ENCODE peak calls at places on chromosomes 12 and 14, in seven cellular contexts. F is GM12891, O is stomach, M is SK-N-SH, I is transverse colon, E is HCT116, G is sigmoid colon. P is an unnamed sample.

GRCh38 chr14:92729632-92730358 is 18.6 kb downstream of the LGMN start:
- DNase-seq in M (no peak), I (no peak), G (no peak), O (no peak), F (no peak), E (no peak), P (no peak)

GRCh38 chr14:39289523-39289922 is 55.8 kb downstream of the MIA2 start:
- DNase-seq in I (no peak), G (no peak), E (no peak), O (no peak), F (no peak), M (no peak), P (no peak)

GRCh38 chr12:95462081-95462480 is 11.9 kb upstream of the METAP2 start:
- DNase-seq in O (no peak), I (no peak), G (no peak), M (no peak), F (no peak), E (no peak), P (no peak)

GRCh38 chr14:74488788-74489397 is 4.2 kb downstream of the NPC2 start:
- DNase-seq in G (no peak), F (no peak), O (no peak), M (no peak), I (no peak), E (peak), P (no peak)

GRCh38 chr12:46260153-46260912 is 8.5 kb downstream of the SLC38A1 start:
- DNase-seq in I (no peak), O (no peak), G (no peak), E (no peak), F (no peak), M (no peak), P (no peak)

GRCh38 chr14:48747683-48748082 is 838.5 kb downstream of the RPS29 start:
- DNase-seq in G (no peak), I (no peak), M (no peak), F (no peak), E (no peak), O (no peak), P (no peak)

GRCh38 chr12:1934831-1935230 is 16.4 kb upstream of the CACNA2D4 start:
- DNase-seq in I (no peak), M (peak), E (no peak), O (no peak), G (peak), F (no peak), P (peak)

GRCh38 chr12:29429999-29430698 is 49.2 kb upstream of the ERGIC2 start:
- DNase-seq in F (no peak), E (no peak), O (no peak), G (no peak), M (no peak), I (no peak), P (no peak)

GRCh38 chr12:125835852-125836251 is 770.6 kb downstream of the AACS start:
- DNase-seq in I (no peak), O (no peak), E (no peak), G (no peak), F (no peak), M (no peak), P (no peak)

GRCh38 chr12:20832911-20833310 is 22.4 kb downstream of the SLCO1B3 start:
- DNase-seq in F (no peak), G (no peak), M (no peak), I (no peak), O (no peak), E (no peak), P (no peak)

GRCh38 chr14:75506930-75507329 is 15.3 kb upstream of the BATF start:
- DNase-seq in E (no peak), G (no peak), I (no peak), M (no peak), O (no peak), F (no peak), P (no peak)

GRCh38 chr14:68109132-68109531 is 289.6 kb downstream of the RAD51B start:
- DNase-seq in O (no peak), I (no peak), F (no peak), M (no peak), E (no peak), G (no peak), P (no peak)

GRCh38 chr14:101603096-101603495 is 41.8 kb downstream of the DIO3 start:
- DNase-seq in I (peak), O (no peak), F (no peak), E (no peak), G (no peak), M (no peak), P (no peak)

GRCh38 chr14:91996951-91997371 is 42.9 kb downstream of the TRIP11 start:
- DNase-seq in E (peak), G (no peak), F (no peak), O (no peak), M (peak), I (no peak), P (no peak)

GRCh38 chr14:104290058-104290667 is 151.8 kb downstream of the KIF26A start:
- DNase-seq in E (no peak), M (peak), O (no peak), F (no peak), I (no peak), G (peak), P (no peak)

GRCh38 chr12:128120035-128120434 is 146.9 kb upstream of the TMEM132C start:
- DNase-seq in G (no peak), O (no peak), F (no peak), I (no peak), E (no peak), M (no peak), P (no peak)

GRCh38 chr14:53929871-53930685 is 26.5 kb downstream of the BMP4 start:
- DNase-seq in G (no peak), E (peak), I (peak), M (no peak), F (no peak), O (no peak), P (no peak)

GRCh38 chr12:47875732-47876131 is 29.1 kb downstream of the VDR start:
- DNase-seq in E (no peak), F (no peak), I (no peak), O (no peak), G (no peak), M (no peak), P (peak)

GRCh38 chr12:31005944-31006361 is 67.7 kb upstream of the DDX11 start:
- DNase-seq in G (peak), M (peak), O (no peak), E (peak), I (no peak), F (no peak), P (peak)

GRCh38 chr14:87312138-87312537 is 680.8 kb downstream of the GALC start:
- DNase-seq in G (no peak), E (no peak), I (no peak), M (no peak), O (no peak), F (no peak), P (no peak)

GRCh38 chr12:96862326-96862725 is 44.7 kb upstream of the NEDD1 start:
- DNase-seq in M (no peak), G (no peak), F (no peak), I (no peak), E (no peak), O (no peak), P (no peak)

GRCh38 chr14:93332032-93332852 is 594 bp downstream of the BTBD7 start:
- DNase-seq in I (peak), O (peak), E (no peak), G (peak), M (peak), F (peak), P (peak)

DNA sequence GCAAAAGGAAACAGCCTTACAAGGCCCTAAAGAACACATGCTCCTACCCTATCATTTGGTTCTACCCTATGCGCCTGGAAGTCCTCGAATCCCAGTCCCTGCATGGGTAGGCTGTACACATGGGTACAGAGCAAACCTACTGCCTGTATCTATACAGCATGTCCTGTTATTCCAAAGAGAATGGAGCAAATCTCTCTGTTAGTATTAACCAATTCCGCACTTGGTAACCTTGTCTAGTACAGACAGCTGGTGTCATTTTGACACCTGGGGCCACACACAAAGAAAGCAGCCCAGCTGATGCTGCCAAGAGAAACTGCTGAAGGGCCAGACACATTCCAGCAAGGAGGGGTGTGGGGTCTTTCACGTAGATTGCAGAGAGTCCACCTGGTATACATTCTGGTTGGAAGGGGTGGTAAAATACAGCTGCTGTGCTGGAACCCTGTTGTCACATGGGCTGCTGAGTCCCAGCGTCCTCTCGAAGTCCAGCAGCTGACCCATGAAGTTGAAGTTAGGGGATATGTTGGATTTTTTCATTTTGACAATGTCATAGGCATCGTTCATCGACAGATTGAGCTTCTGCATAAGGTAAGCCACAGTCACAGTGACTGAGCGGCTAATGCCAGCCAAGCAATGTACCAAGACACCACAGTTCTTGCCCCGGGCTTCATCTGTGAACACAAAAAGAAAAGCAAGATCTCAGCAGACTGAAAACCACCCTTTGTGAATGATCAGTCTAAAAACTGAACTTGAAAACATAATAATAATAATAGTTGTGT is 3.2 kb downstream of the DUSP6 start:
- DNase-seq in G (no peak), E (no peak), M (no peak), I (no peak), O (no peak), F (no peak), P (no peak)
- TF ChIP-seq POLR2AphosphoS5 in G (no peak), E (no peak), M (peak), I (no peak), O (no peak), F (no peak), P (no peak)

GRCh38 chr12:51922146-51922545 is 14.8 kb downstream of the ACVRL1 start:
- DNase-seq in O (no peak), G (peak), I (no peak), E (no peak), F (no peak), M (no peak), P (no peak)

GRCh38 chr12:51925400-51926063 is 18.2 kb downstream of the ACVRL1 start:
- DNase-seq in F (no peak), E (no peak), O (no peak), M (no peak), I (no peak), G (no peak), P (no peak)

GRCh38 chr12:51924551-51925399 is 17.5 kb downstream of the ACVRL1 start:
- DNase-seq in M (no peak), I (no peak), O (no peak), E (no peak), F (no peak), G (no peak), P (no peak)

GRCh38 chr12:51922762-51923505 is 15.6 kb downstream of the ACVRL1 start:
- DNase-seq in E (no peak), G (peak), I (peak), M (no peak), F (no peak), O (peak), P (no peak)

DNA sequence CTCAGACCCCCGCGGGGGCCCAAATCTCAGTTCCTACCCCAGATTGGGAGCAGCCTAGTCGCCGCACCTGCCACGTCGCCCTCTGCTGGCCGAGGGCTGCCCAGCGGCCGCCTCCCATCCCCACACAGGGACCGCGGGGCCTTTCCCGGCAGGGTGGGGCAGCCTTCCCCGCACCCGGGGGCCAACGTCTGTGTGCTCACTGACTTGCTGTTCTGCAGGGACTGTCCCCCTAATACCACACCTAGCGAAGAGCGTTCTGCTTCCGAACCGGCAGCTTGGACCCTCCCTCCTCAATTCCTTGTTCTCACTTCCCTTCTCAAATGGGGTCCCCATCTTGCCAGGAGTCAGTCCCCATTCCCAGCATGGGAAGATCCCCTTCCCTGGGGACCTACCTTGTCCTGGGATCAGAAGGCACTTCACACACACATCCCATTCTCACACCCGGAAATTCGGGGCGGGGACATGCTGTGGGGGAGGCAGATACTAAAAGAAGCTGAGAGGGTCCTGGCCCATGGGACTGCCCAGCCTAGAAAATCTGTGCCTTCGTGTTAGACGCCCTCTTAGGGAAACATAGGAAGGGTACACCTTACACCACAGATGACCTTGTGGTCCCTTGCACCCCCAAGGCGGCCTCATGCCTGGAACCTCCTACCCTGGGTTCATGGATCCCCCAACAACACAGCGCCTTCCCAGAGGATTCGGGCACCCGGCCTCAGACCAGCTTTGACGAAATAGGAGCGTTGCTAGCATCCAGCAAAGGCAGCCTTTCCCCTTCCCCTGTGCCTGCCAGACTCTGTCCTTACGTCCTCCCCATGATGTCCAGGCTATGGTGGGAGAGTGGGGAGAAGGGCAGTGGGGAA is 16.4 kb downstream of the ACVRL1 start:
- DNase-seq in O (peak), G (peak), I (peak), E (no peak), M (peak), F (no peak), P (peak)
- TF ChIP-seq POLR2AphosphoS5 in O (no peak), G (no peak), I (no peak), E (no peak), M (no peak), F (no peak), P (peak)

GRCh38 chr12:53476769-53477209 is 22.5 kb downstream of the MAP3K12 start:
- DNase-seq in G (no peak), M (peak), F (no peak), E (no peak), I (no peak), O (no peak), P (no peak)
- TF ChIP-seq POLR2AphosphoS5 in G (no peak), M (no peak), F (peak), E (no peak), I (no peak), O (no peak), P (no peak)

GRCh38 chr14:69713976-69714716 is 52.8 kb upstream of the SRSF5 start:
- DNase-seq in O (no peak), M (no peak), F (no peak), G (no peak), I (peak), E (no peak), P (no peak)
- TF ChIP-seq POLR2AphosphoS5 in O (no peak), M (no peak), F (peak), G (no peak), I (peak), E (no peak), P (no peak)

GRCh38 chr14:81637639-81638038 is 104.0 kb upstream of the SEL1L start:
- DNase-seq in I (no peak), F (no peak), G (no peak), E (no peak), O (no peak), M (no peak), P (no peak)

GRCh38 chr14:81633496-81633895 is 99.8 kb upstream of the SEL1L start:
- DNase-seq in E (no peak), M (no peak), O (no peak), F (no peak), G (no peak), I (no peak), P (no peak)

GRCh38 chr14:81632162-81632561 is 98.5 kb upstream of the SEL1L start:
- DNase-seq in O (no peak), E (no peak), M (no peak), G (no peak), F (no peak), I (no peak), P (no peak)
- TF ChIP-seq POLR2AphosphoS5 in O (no peak), E (no peak), M (no peak), G (no peak), F (no peak), I (no peak), P (no peak)

DNA sequence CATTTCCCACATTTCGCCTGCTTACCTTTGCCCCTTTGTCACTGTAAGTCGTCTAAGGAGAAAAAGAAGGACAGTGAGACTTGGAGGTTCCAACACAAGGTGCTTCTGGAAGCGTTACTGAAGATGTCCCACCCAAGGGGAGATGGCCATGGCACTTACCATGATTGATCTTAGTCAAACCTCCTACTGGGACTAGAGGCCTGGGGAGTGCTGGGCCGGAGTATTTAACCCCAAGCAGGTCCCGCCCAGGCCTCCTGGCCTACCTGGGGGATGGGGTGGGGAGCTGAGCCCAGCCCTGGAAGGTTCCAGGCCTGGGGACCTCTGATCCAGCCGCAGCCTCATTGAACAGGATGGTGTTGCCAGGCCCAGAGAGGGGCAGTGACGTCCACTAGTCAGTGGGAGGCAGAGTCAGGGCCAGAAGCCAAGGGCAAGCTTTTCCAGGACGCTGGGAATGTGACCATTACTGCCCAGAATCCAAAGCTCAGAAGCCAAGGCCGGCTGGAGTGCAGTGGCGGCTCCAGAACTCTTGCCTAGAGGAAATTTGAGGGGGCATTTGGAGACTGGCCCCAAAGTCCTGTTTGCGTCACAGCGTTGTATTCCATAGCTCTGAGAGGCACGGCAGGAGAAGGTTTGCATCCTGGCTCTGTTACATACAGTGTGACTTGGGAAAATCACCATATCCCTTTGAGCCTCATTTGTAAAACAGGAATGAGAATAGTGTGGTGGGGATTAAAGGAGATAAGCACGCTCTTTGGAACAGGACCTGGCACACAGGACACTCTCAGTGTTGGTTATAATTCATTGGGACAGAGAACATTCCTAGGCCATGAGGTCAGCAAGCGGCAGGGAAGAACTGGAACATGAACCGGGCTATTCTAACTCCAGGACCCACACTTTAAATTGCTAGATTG is at the start of gene HPD:
- DNase-seq in E (no peak), M (no peak), G (peak), F (no peak), O (no peak), I (peak), P (no peak)
- TF ChIP-seq POLR2AphosphoS5 in E (no peak), M (peak), G (peak), F (no peak), O (no peak), I (no peak), P (peak)

GRCh38 chr12:56637621-56638020 is 7.5 kb upstream of the BAZ2A start:
- DNase-seq in F (no peak), E (no peak), G (no peak), M (no peak), I (no peak), O (no peak), P (no peak)

GRCh38 chr12:56634837-56635538 is 4.9 kb upstream of the BAZ2A start:
- DNase-seq in I (peak), M (peak), E (peak), O (peak), G (peak), F (no peak), P (peak)

GRCh38 chr12:56635539-56636117 is 5.5 kb upstream of the BAZ2A start:
- DNase-seq in G (no peak), I (no peak), E (no peak), F (no peak), O (no peak), M (no peak), P (peak)

GRCh38 chr12:56636675-56637540 is 6.8 kb upstream of the BAZ2A start:
- DNase-seq in G (peak), F (peak), I (peak), E (peak), O (peak), M (peak), P (peak)

GRCh38 chr12:56636118-56636674 is 6.1 kb upstream of the BAZ2A start:
- DNase-seq in F (no peak), E (peak), G (peak), M (peak), O (peak), I (peak), P (peak)
- TF ChIP-seq POLR2AphosphoS5 in F (no peak), E (peak), G (peak), M (no peak), O (peak), I (peak), P (peak)

DNA sequence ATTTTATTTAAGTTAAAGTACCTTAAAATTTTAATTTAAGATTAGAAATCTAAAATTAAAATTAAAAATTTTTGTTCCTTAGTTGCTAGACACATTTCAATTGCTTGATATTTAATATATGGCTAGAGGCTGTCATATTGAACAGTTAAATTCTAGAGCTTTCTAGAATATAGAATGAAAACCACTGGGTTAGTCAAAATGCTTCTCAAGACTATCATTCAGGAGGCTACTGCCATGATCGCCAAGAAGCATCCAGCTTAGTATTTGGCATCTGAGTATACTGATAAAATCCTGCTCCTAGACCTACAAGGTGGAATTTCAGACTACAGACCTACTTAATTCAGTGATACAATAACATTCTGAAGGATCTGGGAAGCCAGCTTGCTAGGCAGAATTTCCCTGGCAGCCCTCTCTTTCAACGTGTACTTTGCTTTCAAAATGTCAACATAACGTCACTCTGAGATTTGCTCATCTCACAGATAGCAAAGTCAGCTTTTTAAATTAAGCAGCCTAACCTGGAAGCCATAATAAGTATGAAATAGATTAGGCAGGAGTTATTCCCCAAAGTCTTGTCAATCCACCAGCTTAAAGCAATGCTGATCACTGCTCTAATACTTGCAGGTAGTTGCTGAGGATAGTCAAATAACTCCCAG is 525.8 kb downstream of the FSCB start:
- DNase-seq in G (no peak), F (no peak), M (no peak), E (no peak), I (no peak), O (no peak), P (no peak)
- TF ChIP-seq POLR2AphosphoS5 in G (no peak), F (no peak), M (no peak), E (no peak), I (no peak), O (no peak), P (no peak)